ENCODE peak calls at places on chromosomes 13 and 19, in nine cellular contexts. Z is GM23338, M is A549, T is GM12878, K is K562, V is SK-N-SH, S is Panc1, P is HL-60, X is HepG2. Q is an unnamed sample.

GRCh38 chr13:107347641-107348369 is 779.9 kb upstream of the ARGLU1 start:
- DNase-seq in Z (no peak), M (no peak), T (no peak), K (no peak), V (no peak), S (no peak), P (no peak), X (no peak), Q (no peak)

GRCh38 chr13:25725104-25725503 is 326.7 kb downstream of the SHISA2 start:
- DNase-seq in Z (no peak), M (no peak), T (no peak), K (no peak), V (no peak), S (no peak), P (no peak), X (no peak), Q (no peak)

GRCh38 chr13:59356607-59357006 is 807.1 kb downstream of the DIAPH3 start:
- DNase-seq in Z (no peak), M (no peak), T (no peak), K (no peak), V (no peak), S (no peak), P (no peak), X (no peak), Q (no peak)

GRCh38 chr19:45451181-45451849 is 16.5 kb upstream of the FOSB start:
- DNase-seq in Z (peak; percentile 53), M (no peak), T (no peak), K (no peak), V (no peak), S (no peak), P (no peak), X (no peak), Q (no peak)

GRCh38 chr19:15869109-15869555 is 28.7 kb downstream of the CYP4F2 start:
- DNase-seq in Z (peak; percentile 46), M (peak; percentile 72), T (no peak), K (peak; percentile 88), V (peak; percentile 66), S (peak; percentile 2), P (peak; percentile 99), X (peak; percentile 60), Q (peak; percentile 71)

GRCh38 chr13:42270160-42270856 is 1.6 kb upstream of the AKAP11 start:
- DNase-seq in Z (no peak), M (no peak), T (no peak), K (no peak), V (no peak), S (no peak), P (no peak), X (no peak), Q (no peak)

GRCh38 chr19:47564081-47564480 is 8.9 kb downstream of the ZNF541 start:
- DNase-seq in Z (no peak), M (no peak), T (no peak), K (no peak), V (no peak), S (no peak), P (no peak), X (peak; percentile 29), Q (no peak)

GRCh38 chr19:17975032-17975431 is 8.1 kb downstream of the KCNN1 start:
- DNase-seq in Z (no peak), M (no peak), T (no peak), K (no peak), V (no peak), S (no peak), P (no peak), X (no peak), Q (no peak)

GRCh38 chr13:28820099-28821051 is at the start of gene MTUS2:
- DNase-seq in Z (peak; percentile 85), M (no peak), T (no peak), K (no peak), V (no peak), S (no peak), P (no peak), X (no peak), Q (no peak)

GRCh38 chr13:33340631-33341030 is 55.1 kb upstream of the STARD13 start:
- DNase-seq in Z (no peak), M (no peak), T (no peak), K (no peak), V (no peak), S (no peak), P (peak; percentile 77), X (no peak), Q (no peak)

GRCh38 chr13:113129921-113130750 is 7.5 kb downstream of the F10 start:
- DNase-seq in Z (no peak), M (no peak), T (no peak), K (no peak), V (no peak), S (no peak), P (no peak), X (no peak), Q (no peak)

GRCh38 chr19:19444694-19445155 is 39.2 kb downstream of the GATAD2A start:
- DNase-seq in Z (no peak), M (no peak), T (no peak), K (peak; percentile 79), V (no peak), S (no peak), P (no peak), X (no peak), Q (no peak)

GRCh38 chr19:19447536-19448237 is 42.2 kb downstream of the GATAD2A start:
- DNase-seq in Z (no peak), M (no peak), T (no peak), K (no peak), V (no peak), S (no peak), P (no peak), X (no peak), Q (no peak)

GRCh38 chr19:19446655-19447437 is 41.4 kb downstream of the GATAD2A start:
- DNase-seq in Z (peak; percentile 44), M (no peak), T (no peak), K (no peak), V (no peak), S (no peak), P (no peak), X (no peak), Q (no peak)

GRCh38 chr19:19445288-19445687 is 39.8 kb downstream of the GATAD2A start:
- DNase-seq in Z (no peak), M (no peak), T (no peak), K (no peak), V (no peak), S (no peak), P (no peak), X (no peak), Q (no peak)

DNA sequence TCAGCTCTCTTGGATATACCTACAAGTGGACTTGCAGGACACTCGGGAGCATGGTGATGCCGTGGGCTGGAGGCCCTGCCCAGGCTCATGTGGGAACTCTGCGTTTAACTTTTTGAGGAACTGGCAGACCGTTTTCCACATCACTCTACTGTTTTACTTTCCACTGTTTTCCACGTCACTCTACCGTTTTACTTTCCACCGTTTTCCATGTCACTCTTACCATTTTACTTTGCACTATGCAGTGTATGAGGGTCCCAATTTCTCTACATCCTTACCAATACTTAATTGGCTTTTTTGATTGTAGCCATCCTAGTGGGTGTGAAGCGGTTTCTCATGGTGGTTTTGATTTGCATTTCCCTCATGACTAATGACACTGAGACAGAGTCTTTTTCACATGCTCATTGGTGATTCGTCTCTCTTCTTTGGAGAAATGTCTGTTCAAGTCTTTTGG is 40.5 kb downstream of the GATAD2A start:
- DNase-seq in Z (no peak), M (no peak), T (no peak), K (no peak), V (no peak), S (no peak), P (no peak), X (no peak), Q (no peak)
- TF ChIP-seq REST in Z (no peak), M (no peak), T (no peak), K (no peak), V (no peak), S (no peak), P (no peak), X (no peak), Q (no peak)

GRCh38 chr13:83796364-83796763 is 85.9 kb downstream of the SLITRK1 start:
- DNase-seq in Z (no peak), M (no peak), T (no peak), K (no peak), V (no peak), S (no peak), P (no peak), X (no peak), Q (no peak)

GRCh38 chr13:83794627-83795026 is 87.6 kb downstream of the SLITRK1 start:
- DNase-seq in Z (no peak), M (no peak), T (no peak), K (no peak), V (no peak), S (no peak), P (no peak), X (no peak), Q (no peak)

GRCh38 chr13:83798731-83799130 is 83.5 kb downstream of the SLITRK1 start:
- DNase-seq in Z (no peak), M (no peak), T (no peak), K (no peak), V (no peak), S (no peak), P (no peak), X (no peak), Q (no peak)
- TF ChIP-seq REST in Z (no peak), M (no peak), T (no peak), K (no peak), V (no peak), S (no peak), P (no peak), X (no peak), Q (no peak)

GRCh38 chr13:75479102-75479501 is 2.9 kb downstream of the TBC1D4 start:
- DNase-seq in Z (no peak), M (no peak), T (no peak), K (no peak), V (no peak), S (no peak), P (no peak), X (no peak), Q (no peak)

GRCh38 chr13:75482070-75482819 is at the start of gene TBC1D4:
- DNase-seq in Z (peak; percentile 96), M (peak; percentile 50), T (peak; percentile 66), K (peak; percentile 68), V (peak; percentile 89), S (peak; percentile 52), P (peak; percentile 30), X (peak; percentile 87), Q (peak; percentile 76)

GRCh38 chr13:75481176-75482069 is 546 bp downstream of the TBC1D4 start:
- DNase-seq in Z (peak; percentile 68), M (peak; percentile 8), T (no peak), K (peak; percentile 12), V (peak; percentile 78), S (no peak), P (no peak), X (no peak), Q (no peak)

GRCh38 chr13:75482820-75483079 is 781 bp upstream of the TBC1D4 start:
- DNase-seq in Z (no peak), M (no peak), T (no peak), K (no peak), V (no peak), S (no peak), P (no peak), X (no peak), Q (no peak)

GRCh38 chr13:75480691-75481175 is 1.2 kb downstream of the TBC1D4 start:
- DNase-seq in Z (peak; percentile 84), M (peak; percentile 5), T (no peak), K (peak; percentile 15), V (peak; percentile 73), S (no peak), P (no peak), X (peak; percentile 53), Q (peak; percentile 63)
- TF ChIP-seq REST in Z (no peak), M (no peak), T (no peak), K (no peak), V (no peak), S (no peak), P (no peak), X (no peak), Q (no peak)

GRCh38 chr13:79678100-79678499 is 197.1 kb downstream of the NDFIP2 start:
- DNase-seq in Z (no peak), M (no peak), T (no peak), K (no peak), V (no peak), S (no peak), P (no peak), X (peak; percentile 24), Q (no peak)
- TF ChIP-seq REST in Z (no peak), M (no peak), T (no peak), K (no peak), V (no peak), S (no peak), P (no peak), X (no peak), Q (no peak)

Q was measured in HCT116.